ENCODE peak calls at places on chromosomes 13 and 19, in five cellular contexts. V, L, W, E and Y are unnamed samples.

GRCh38 chr19:9865732-9866627 is 30.9 kb downstream of the PIN1 start:
- DNase-seq in W (no peak), V (no peak), L (no peak), E (no peak), Y (no peak)

GRCh38 chr19:6221878-6222746 is 57.7 kb downstream of the MLLT1 start:
- DNase-seq in V (no peak), W (no peak), E (no peak), L (no peak), Y (no peak)

GRCh38 chr19:46714523-46715106 is 2.3 kb downstream of the PRKD2 start:
- DNase-seq in W (no peak), E (no peak), L (no peak), V (no peak), Y (peak)

GRCh38 chr13:109422163-109422562 is 364.2 kb downstream of the IRS2 start:
- DNase-seq in E (no peak), V (no peak), L (no peak), W (no peak), Y (no peak)

GRCh38 chr19:53102186-53102585 is 1.0 kb downstream of the ZNF160 start:
- DNase-seq in E (no peak), W (peak), L (no peak), V (no peak), Y (no peak)

GRCh38 chr19:23283925-23284324 is 33.7 kb upstream of the ZNF724 start:
- DNase-seq in E (peak), L (peak), W (peak), V (peak), Y (no peak)

GRCh38 chr13:30255696-30256095 is 51.7 kb downstream of the KATNAL1 start:
- DNase-seq in W (no peak), E (no peak), V (no peak), L (no peak), Y (no peak)

GRCh38 chr19:37466277-37466797 is 907 bp downstream of the ZNF569 start:
- DNase-seq in E (no peak), V (no peak), W (no peak), L (no peak), Y (no peak)

GRCh38 chr19:49064768-49065611 is at the start of gene NTF4:
- DNase-seq in E (peak), L (no peak), W (peak), V (no peak), Y (no peak)

GRCh38 chr13:30165071-30165470 is 142.3 kb downstream of the KATNAL1 start:
- DNase-seq in E (no peak), W (no peak), L (no peak), V (no peak), Y (no peak)

GRCh38 chr13:110262082-110262436 is 44.9 kb downstream of the COL4A1 start:
- DNase-seq in L (no peak), W (no peak), V (no peak), E (no peak), Y (no peak)

GRCh38 chr19:29779921-29780320 is 31.9 kb upstream of the CCNE1 start:
- DNase-seq in E (no peak), W (no peak), V (no peak), L (no peak), Y (no peak)

GRCh38 chr19:3868770-3869456 is at the start of gene ZFR2:
- DNase-seq in E (no peak), L (no peak), W (peak), V (no peak), Y (no peak)

GRCh38 chr19:27885361-27885760 is 1327.6 kb downstream of the UQCRFS1 start:
- DNase-seq in E (no peak), L (no peak), V (no peak), W (no peak), Y (no peak)

GRCh38 chr19:4327252-4327876 is 11.3 kb downstream of the STAP2 start:
- DNase-seq in L (no peak), E (no peak), W (peak), V (peak), Y (no peak)

GRCh38 chr13:23754506-23754905 is 134.7 kb downstream of the MIPEP start:
- DNase-seq in V (no peak), W (no peak), L (no peak), E (no peak), Y (no peak)